ENCODE peak calls at places on chromosomes 12 and 14, in eight cellular contexts. One of them, this sample, is unnamed.

GRCh38 chr12:125983784-125984510 is 918.7 kb downstream of the AACS start:
- DNase-seq in hepatic stellate cell: no peak
- DNase-seq in cardiac muscle cell: no peak
- DNase-seq in effector CD8-positive, alpha-beta T cell: no peak
- DNase-seq in mesothelial cell of epicardium: no peak
- DNase-seq in NCI-H774: peak
- DNase-seq in stimulated activated CD4-positive, alpha-beta T cell treated with anti-CD3 and anti-CD28 coated beads, Interleukin-15, amount 100 ng/mL, for 1 hour: no peak
- DNase-seq in Panc1: no peak
- DNase-seq in this sample: no peak

GRCh38 chr14:93952829-93953228 is 23.5 kb downstream of the ASB2 start:
- DNase-seq in hepatic stellate cell: no peak
- DNase-seq in cardiac muscle cell: no peak
- DNase-seq in effector CD8-positive, alpha-beta T cell: no peak
- DNase-seq in mesothelial cell of epicardium: no peak
- DNase-seq in NCI-H774: no peak
- DNase-seq in stimulated activated CD4-positive, alpha-beta T cell treated with anti-CD3 and anti-CD28 coated beads, Interleukin-15, amount 100 ng/mL, for 1 hour: no peak
- DNase-seq in Panc1: no peak
- DNase-seq in this sample: no peak

GRCh38 chr14:80419769-80420168 is 208.5 kb upstream of the DIO2 start:
- DNase-seq in hepatic stellate cell: no peak
- DNase-seq in cardiac muscle cell: no peak
- DNase-seq in effector CD8-positive, alpha-beta T cell: no peak
- DNase-seq in mesothelial cell of epicardium: no peak
- DNase-seq in NCI-H774: no peak
- DNase-seq in stimulated activated CD4-positive, alpha-beta T cell treated with anti-CD3 and anti-CD28 coated beads, Interleukin-15, amount 100 ng/mL, for 1 hour: no peak
- DNase-seq in Panc1: no peak
- DNase-seq in this sample: no peak

GRCh38 chr14:76181546-76181945 is 29.8 kb downstream of the GPATCH2L start:
- DNase-seq in hepatic stellate cell: no peak
- DNase-seq in cardiac muscle cell: peak
- DNase-seq in effector CD8-positive, alpha-beta T cell: no peak
- DNase-seq in mesothelial cell of epicardium: no peak
- DNase-seq in NCI-H774: no peak
- DNase-seq in stimulated activated CD4-positive, alpha-beta T cell treated with anti-CD3 and anti-CD28 coated beads, Interleukin-15, amount 100 ng/mL, for 1 hour: no peak
- DNase-seq in Panc1: no peak
- DNase-seq in this sample: no peak

GRCh38 chr14:51028851-51029754 is 65.8 kb downstream of the TRIM9 start:
- DNase-seq in hepatic stellate cell: no peak
- DNase-seq in cardiac muscle cell: peak
- DNase-seq in effector CD8-positive, alpha-beta T cell: no peak
- DNase-seq in mesothelial cell of epicardium: no peak
- DNase-seq in NCI-H774: no peak
- DNase-seq in stimulated activated CD4-positive, alpha-beta T cell treated with anti-CD3 and anti-CD28 coated beads, Interleukin-15, amount 100 ng/mL, for 1 hour: no peak
- DNase-seq in Panc1: no peak
- DNase-seq in this sample: no peak

GRCh38 chr14:74852922-74853530 is 22.9 kb downstream of the PROX2 start:
- DNase-seq in hepatic stellate cell: no peak
- DNase-seq in cardiac muscle cell: peak
- DNase-seq in effector CD8-positive, alpha-beta T cell: no peak
- DNase-seq in mesothelial cell of epicardium: no peak
- DNase-seq in NCI-H774: no peak
- DNase-seq in stimulated activated CD4-positive, alpha-beta T cell treated with anti-CD3 and anti-CD28 coated beads, Interleukin-15, amount 100 ng/mL, for 1 hour: no peak
- DNase-seq in Panc1: no peak
- DNase-seq in this sample: no peak

GRCh38 chr12:20376984-20377383 is 8.6 kb downstream of the PDE3A start:
- DNase-seq in hepatic stellate cell: no peak
- DNase-seq in cardiac muscle cell: peak
- DNase-seq in effector CD8-positive, alpha-beta T cell: no peak
- DNase-seq in mesothelial cell of epicardium: no peak
- DNase-seq in NCI-H774: no peak
- DNase-seq in stimulated activated CD4-positive, alpha-beta T cell treated with anti-CD3 and anti-CD28 coated beads, Interleukin-15, amount 100 ng/mL, for 1 hour: no peak
- DNase-seq in Panc1: no peak
- DNase-seq in this sample: no peak

GRCh38 chr14:49303952-49304516 is 282.1 kb downstream of the RPS29 start:
- DNase-seq in hepatic stellate cell: peak
- DNase-seq in cardiac muscle cell: peak
- DNase-seq in effector CD8-positive, alpha-beta T cell: no peak
- DNase-seq in mesothelial cell of epicardium: peak
- DNase-seq in NCI-H774: no peak
- DNase-seq in stimulated activated CD4-positive, alpha-beta T cell treated with anti-CD3 and anti-CD28 coated beads, Interleukin-15, amount 100 ng/mL, for 1 hour: no peak
- DNase-seq in Panc1: no peak
- DNase-seq in this sample: peak

GRCh38 chr12:80142640-80143039 is 43.3 kb downstream of the OTOGL start:
- DNase-seq in hepatic stellate cell: no peak
- DNase-seq in cardiac muscle cell: no peak
- DNase-seq in effector CD8-positive, alpha-beta T cell: no peak
- DNase-seq in mesothelial cell of epicardium: no peak
- DNase-seq in NCI-H774: no peak
- DNase-seq in stimulated activated CD4-positive, alpha-beta T cell treated with anti-CD3 and anti-CD28 coated beads, Interleukin-15, amount 100 ng/mL, for 1 hour: no peak
- DNase-seq in Panc1: no peak
- DNase-seq in this sample: no peak

GRCh38 chr14:105448706-105449111 is 25.9 kb upstream of the CRIP2 start:
- DNase-seq in hepatic stellate cell: peak
- DNase-seq in cardiac muscle cell: peak
- DNase-seq in effector CD8-positive, alpha-beta T cell: peak
- DNase-seq in mesothelial cell of epicardium: no peak
- DNase-seq in NCI-H774: no peak
- DNase-seq in stimulated activated CD4-positive, alpha-beta T cell treated with anti-CD3 and anti-CD28 coated beads, Interleukin-15, amount 100 ng/mL, for 1 hour: peak
- DNase-seq in Panc1: peak
- DNase-seq in this sample: peak

GRCh38 chr14:36096090-36096489 is 80.4 kb downstream of the PTCSC3 start:
- DNase-seq in hepatic stellate cell: no peak
- DNase-seq in cardiac muscle cell: no peak
- DNase-seq in effector CD8-positive, alpha-beta T cell: no peak
- DNase-seq in mesothelial cell of epicardium: no peak
- DNase-seq in NCI-H774: no peak
- DNase-seq in stimulated activated CD4-positive, alpha-beta T cell treated with anti-CD3 and anti-CD28 coated beads, Interleukin-15, amount 100 ng/mL, for 1 hour: no peak
- DNase-seq in Panc1: no peak
- DNase-seq in this sample: no peak

GRCh38 chr12:124001343-124001742 is 28.3 kb downstream of the ZNF664 start:
- DNase-seq in hepatic stellate cell: no peak
- DNase-seq in cardiac muscle cell: no peak
- DNase-seq in effector CD8-positive, alpha-beta T cell: no peak
- DNase-seq in mesothelial cell of epicardium: no peak
- DNase-seq in NCI-H774: no peak
- DNase-seq in stimulated activated CD4-positive, alpha-beta T cell treated with anti-CD3 and anti-CD28 coated beads, Interleukin-15, amount 100 ng/mL, for 1 hour: no peak
- DNase-seq in Panc1: no peak
- DNase-seq in this sample: no peak

GRCh38 chr12:93140309-93140708 is 211.2 kb upstream of the EEA1 start:
- DNase-seq in hepatic stellate cell: no peak
- DNase-seq in cardiac muscle cell: no peak
- DNase-seq in effector CD8-positive, alpha-beta T cell: no peak
- DNase-seq in mesothelial cell of epicardium: no peak
- DNase-seq in NCI-H774: no peak
- DNase-seq in stimulated activated CD4-positive, alpha-beta T cell treated with anti-CD3 and anti-CD28 coated beads, Interleukin-15, amount 100 ng/mL, for 1 hour: no peak
- DNase-seq in Panc1: no peak
- DNase-seq in this sample: no peak

GRCh38 chr12:52181757-52182156 is 10.1 kb downstream of the KRT80 start:
- DNase-seq in hepatic stellate cell: no peak
- DNase-seq in cardiac muscle cell: peak
- DNase-seq in effector CD8-positive, alpha-beta T cell: no peak
- DNase-seq in mesothelial cell of epicardium: no peak
- DNase-seq in NCI-H774: no peak
- DNase-seq in stimulated activated CD4-positive, alpha-beta T cell treated with anti-CD3 and anti-CD28 coated beads, Interleukin-15, amount 100 ng/mL, for 1 hour: no peak
- DNase-seq in Panc1: no peak
- DNase-seq in this sample: no peak

GRCh38 chr12:76957306-76957705 is 78.5 kb upstream of the CSRP2 start:
- DNase-seq in hepatic stellate cell: no peak
- DNase-seq in cardiac muscle cell: no peak
- DNase-seq in effector CD8-positive, alpha-beta T cell: no peak
- DNase-seq in mesothelial cell of epicardium: no peak
- DNase-seq in NCI-H774: no peak
- DNase-seq in stimulated activated CD4-positive, alpha-beta T cell treated with anti-CD3 and anti-CD28 coated beads, Interleukin-15, amount 100 ng/mL, for 1 hour: no peak
- DNase-seq in Panc1: no peak
- DNase-seq in this sample: no peak

GRCh38 chr14:104171029-104171697 is 32.8 kb downstream of the KIF26A start:
- DNase-seq in hepatic stellate cell: no peak
- DNase-seq in cardiac muscle cell: no peak
- DNase-seq in effector CD8-positive, alpha-beta T cell: no peak
- DNase-seq in mesothelial cell of epicardium: no peak
- DNase-seq in NCI-H774: no peak
- DNase-seq in stimulated activated CD4-positive, alpha-beta T cell treated with anti-CD3 and anti-CD28 coated beads, Interleukin-15, amount 100 ng/mL, for 1 hour: no peak
- DNase-seq in Panc1: no peak
- DNase-seq in this sample: no peak

GRCh38 chr12:91140660-91141045 is 29.4 kb upstream of the LUM start:
- DNase-seq in hepatic stellate cell: peak
- DNase-seq in cardiac muscle cell: peak
- DNase-seq in effector CD8-positive, alpha-beta T cell: no peak
- DNase-seq in mesothelial cell of epicardium: no peak
- DNase-seq in NCI-H774: no peak
- DNase-seq in stimulated activated CD4-positive, alpha-beta T cell treated with anti-CD3 and anti-CD28 coated beads, Interleukin-15, amount 100 ng/mL, for 1 hour: no peak
- DNase-seq in Panc1: no peak
- DNase-seq in this sample: no peak

GRCh38 chr14:93892505-93892839 is 34.7 kb upstream of the FAM181A start:
- DNase-seq in hepatic stellate cell: no peak
- DNase-seq in cardiac muscle cell: no peak
- DNase-seq in effector CD8-positive, alpha-beta T cell: no peak
- DNase-seq in mesothelial cell of epicardium: no peak
- DNase-seq in NCI-H774: no peak
- DNase-seq in stimulated activated CD4-positive, alpha-beta T cell treated with anti-CD3 and anti-CD28 coated beads, Interleukin-15, amount 100 ng/mL, for 1 hour: no peak
- DNase-seq in Panc1: no peak
- DNase-seq in this sample: no peak

GRCh38 chr12:116734156-116734768 is 3.6 kb downstream of the SPRING1 start:
- DNase-seq in hepatic stellate cell: no peak
- DNase-seq in cardiac muscle cell: no peak
- DNase-seq in effector CD8-positive, alpha-beta T cell: no peak
- DNase-seq in mesothelial cell of epicardium: no peak
- DNase-seq in NCI-H774: no peak
- DNase-seq in stimulated activated CD4-positive, alpha-beta T cell treated with anti-CD3 and anti-CD28 coated beads, Interleukin-15, amount 100 ng/mL, for 1 hour: no peak
- DNase-seq in Panc1: no peak
- DNase-seq in this sample: no peak

GRCh38 chr12:3342051-3342450 is 149.0 kb upstream of the PRMT8 start:
- DNase-seq in hepatic stellate cell: peak
- DNase-seq in cardiac muscle cell: peak
- DNase-seq in effector CD8-positive, alpha-beta T cell: no peak
- DNase-seq in mesothelial cell of epicardium: peak
- DNase-seq in NCI-H774: peak
- DNase-seq in stimulated activated CD4-positive, alpha-beta T cell treated with anti-CD3 and anti-CD28 coated beads, Interleukin-15, amount 100 ng/mL, for 1 hour: no peak
- DNase-seq in Panc1: no peak
- DNase-seq in this sample: no peak

GRCh38 chr14:31950760-31951637 is 126.1 kb upstream of the ARHGAP5 start:
- DNase-seq in hepatic stellate cell: peak
- DNase-seq in cardiac muscle cell: peak
- DNase-seq in effector CD8-positive, alpha-beta T cell: no peak
- DNase-seq in mesothelial cell of epicardium: peak
- DNase-seq in NCI-H774: peak
- DNase-seq in stimulated activated CD4-positive, alpha-beta T cell treated with anti-CD3 and anti-CD28 coated beads, Interleukin-15, amount 100 ng/mL, for 1 hour: no peak
- DNase-seq in Panc1: no peak
- DNase-seq in this sample: no peak

GRCh38 chr12:124709722-124710656 is 142.6 kb upstream of the NCOR2 start:
- DNase-seq in hepatic stellate cell: peak
- DNase-seq in cardiac muscle cell: peak
- DNase-seq in effector CD8-positive, alpha-beta T cell: no peak
- DNase-seq in mesothelial cell of epicardium: no peak
- DNase-seq in NCI-H774: peak
- DNase-seq in stimulated activated CD4-positive, alpha-beta T cell treated with anti-CD3 and anti-CD28 coated beads, Interleukin-15, amount 100 ng/mL, for 1 hour: no peak
- DNase-seq in Panc1: no peak
- DNase-seq in this sample: no peak

GRCh38 chr12:44377443-44378160 is 498.5 kb downstream of the NELL2 start:
- DNase-seq in hepatic stellate cell: no peak
- DNase-seq in cardiac muscle cell: no peak
- DNase-seq in effector CD8-positive, alpha-beta T cell: no peak
- DNase-seq in mesothelial cell of epicardium: no peak
- DNase-seq in NCI-H774: peak
- DNase-seq in stimulated activated CD4-positive, alpha-beta T cell treated with anti-CD3 and anti-CD28 coated beads, Interleukin-15, amount 100 ng/mL, for 1 hour: no peak
- DNase-seq in Panc1: no peak
- DNase-seq in this sample: no peak

GRCh38 chr14:92408186-92408585 is 85.2 kb downstream of the SLC24A4 start:
- DNase-seq in hepatic stellate cell: no peak
- DNase-seq in cardiac muscle cell: peak
- DNase-seq in effector CD8-positive, alpha-beta T cell: no peak
- DNase-seq in mesothelial cell of epicardium: no peak
- DNase-seq in NCI-H774: peak
- DNase-seq in stimulated activated CD4-positive, alpha-beta T cell treated with anti-CD3 and anti-CD28 coated beads, Interleukin-15, amount 100 ng/mL, for 1 hour: no peak
- DNase-seq in Panc1: no peak
- DNase-seq in this sample: no peak

GRCh38 chr12:122471324-122472226 is 29.2 kb downstream of the ZCCHC8 start:
- DNase-seq in hepatic stellate cell: peak
- DNase-seq in cardiac muscle cell: peak
- DNase-seq in effector CD8-positive, alpha-beta T cell: no peak
- DNase-seq in mesothelial cell of epicardium: no peak
- DNase-seq in NCI-H774: peak
- DNase-seq in stimulated activated CD4-positive, alpha-beta T cell treated with anti-CD3 and anti-CD28 coated beads, Interleukin-15, amount 100 ng/mL, for 1 hour: no peak
- DNase-seq in Panc1: no peak
- DNase-seq in this sample: peak

GRCh38 chr14:30238936-30239335 is 311.3 kb upstream of the PRKD1 start:
- DNase-seq in hepatic stellate cell: no peak
- DNase-seq in cardiac muscle cell: no peak
- DNase-seq in effector CD8-positive, alpha-beta T cell: no peak
- DNase-seq in mesothelial cell of epicardium: no peak
- DNase-seq in NCI-H774: no peak
- DNase-seq in stimulated activated CD4-positive, alpha-beta T cell treated with anti-CD3 and anti-CD28 coated beads, Interleukin-15, amount 100 ng/mL, for 1 hour: no peak
- DNase-seq in Panc1: no peak
- DNase-seq in this sample: no peak

GRCh38 chr12:49025463-49025862 is 6.9 kb upstream of the PRKAG1 start:
- DNase-seq in hepatic stellate cell: no peak
- DNase-seq in cardiac muscle cell: no peak
- DNase-seq in effector CD8-positive, alpha-beta T cell: no peak
- DNase-seq in mesothelial cell of epicardium: no peak
- DNase-seq in NCI-H774: no peak
- DNase-seq in stimulated activated CD4-positive, alpha-beta T cell treated with anti-CD3 and anti-CD28 coated beads, Interleukin-15, amount 100 ng/mL, for 1 hour: no peak
- DNase-seq in Panc1: no peak
- DNase-seq in this sample: no peak

GRCh38 chr12:69994593-69995222 is 169.7 kb downstream of the MYRFL start:
- DNase-seq in hepatic stellate cell: no peak
- DNase-seq in cardiac muscle cell: peak
- DNase-seq in effector CD8-positive, alpha-beta T cell: no peak
- DNase-seq in mesothelial cell of epicardium: no peak
- DNase-seq in NCI-H774: no peak
- DNase-seq in stimulated activated CD4-positive, alpha-beta T cell treated with anti-CD3 and anti-CD28 coated beads, Interleukin-15, amount 100 ng/mL, for 1 hour: no peak
- DNase-seq in Panc1: no peak
- DNase-seq in this sample: no peak

GRCh38 chr12:46702581-46703344 is 123.0 kb downstream of the SLC38A4 start:
- DNase-seq in hepatic stellate cell: no peak
- DNase-seq in cardiac muscle cell: peak
- DNase-seq in effector CD8-positive, alpha-beta T cell: no peak
- DNase-seq in mesothelial cell of epicardium: no peak
- DNase-seq in NCI-H774: no peak
- DNase-seq in stimulated activated CD4-positive, alpha-beta T cell treated with anti-CD3 and anti-CD28 coated beads, Interleukin-15, amount 100 ng/mL, for 1 hour: no peak
- DNase-seq in Panc1: no peak
- DNase-seq in this sample: no peak

GRCh38 chr12:69331846-69332684 is 16.1 kb upstream of the LYZ start:
- DNase-seq in hepatic stellate cell: no peak
- DNase-seq in cardiac muscle cell: no peak
- DNase-seq in effector CD8-positive, alpha-beta T cell: no peak
- DNase-seq in mesothelial cell of epicardium: no peak
- DNase-seq in NCI-H774: peak
- DNase-seq in stimulated activated CD4-positive, alpha-beta T cell treated with anti-CD3 and anti-CD28 coated beads, Interleukin-15, amount 100 ng/mL, for 1 hour: no peak
- DNase-seq in Panc1: no peak
- DNase-seq in this sample: no peak

GRCh38 chr12:3583656-3584334 is 92.8 kb downstream of the PRMT8 start:
- DNase-seq in hepatic stellate cell: no peak
- DNase-seq in cardiac muscle cell: no peak
- DNase-seq in effector CD8-positive, alpha-beta T cell: no peak
- DNase-seq in mesothelial cell of epicardium: no peak
- DNase-seq in NCI-H774: no peak
- DNase-seq in stimulated activated CD4-positive, alpha-beta T cell treated with anti-CD3 and anti-CD28 coated beads, Interleukin-15, amount 100 ng/mL, for 1 hour: no peak
- DNase-seq in Panc1: no peak
- DNase-seq in this sample: no peak

GRCh38 chr12:71840226-71840847 is 778 bp downstream of the TBC1D15 start:
- DNase-seq in hepatic stellate cell: peak
- DNase-seq in cardiac muscle cell: peak
- DNase-seq in effector CD8-positive, alpha-beta T cell: no peak
- DNase-seq in mesothelial cell of epicardium: no peak
- DNase-seq in NCI-H774: peak
- DNase-seq in stimulated activated CD4-positive, alpha-beta T cell treated with anti-CD3 and anti-CD28 coated beads, Interleukin-15, amount 100 ng/mL, for 1 hour: no peak
- DNase-seq in Panc1: peak
- DNase-seq in this sample: peak

GRCh38 chr14:96126339-96126770 is 78.3 kb upstream of the BDKRB2 start:
- DNase-seq in hepatic stellate cell: no peak
- DNase-seq in cardiac muscle cell: peak
- DNase-seq in effector CD8-positive, alpha-beta T cell: no peak
- DNase-seq in mesothelial cell of epicardium: no peak
- DNase-seq in NCI-H774: no peak
- DNase-seq in stimulated activated CD4-positive, alpha-beta T cell treated with anti-CD3 and anti-CD28 coated beads, Interleukin-15, amount 100 ng/mL, for 1 hour: no peak
- DNase-seq in Panc1: no peak
- DNase-seq in this sample: no peak

GRCh38 chr12:9961106-9961505 is 10.1 kb upstream of the CLEC12A start:
- DNase-seq in hepatic stellate cell: no peak
- DNase-seq in cardiac muscle cell: no peak
- DNase-seq in effector CD8-positive, alpha-beta T cell: no peak
- DNase-seq in mesothelial cell of epicardium: no peak
- DNase-seq in NCI-H774: no peak
- DNase-seq in stimulated activated CD4-positive, alpha-beta T cell treated with anti-CD3 and anti-CD28 coated beads, Interleukin-15, amount 100 ng/mL, for 1 hour: no peak
- DNase-seq in Panc1: no peak
- DNase-seq in this sample: no peak

This sample was measured in COLO829.